ENCODE peak calls at places on chromosomes 3 and 15, in four cellular contexts. A, K, U and O are unnamed samples.

GRCh38 chr3:132695006-132695405 is 27.2 kb downstream of the NPHP3 start:
- DNase-seq in A (no peak), K (no peak), U (no peak), O (no peak)

GRCh38 chr15:73604477-73604876 is 28.7 kb downstream of the NPTN start:
- DNase-seq in A (no peak), K (no peak), U (no peak), O (no peak)

GRCh38 chr15:99504823-99505551 is 60.8 kb upstream of the MEF2A start:
- DNase-seq in A (peak; percentile 52), K (no peak), U (peak; percentile 56), O (no peak)

GRCh38 chr15:92880796-92881569 is 19.1 kb upstream of the CHD2 start:
- DNase-seq in A (no peak), K (no peak), U (peak; percentile 46), O (no peak)

GRCh38 chr15:100339999-100340398 is 1.8 kb downstream of the ADAMTS17 start:
- DNase-seq in A (no peak), K (no peak), U (no peak), O (no peak)

GRCh38 chr3:123518892-123519485 is 65.9 kb downstream of the HACD2 start:
- DNase-seq in A (no peak), K (no peak), U (no peak), O (no peak)

GRCh38 chr15:34038404-34039179 is 412 bp downstream of the AVEN start:
- DNase-seq in A (peak; percentile 85), K (peak; percentile 79), U (peak; percentile 72), O (peak; percentile 83)

GRCh38 chr3:116392291-116392690 is 53.0 kb downstream of the LSAMP start:
- DNase-seq in A (no peak), K (no peak), U (no peak), O (no peak)